ENCODE peak calls at places on chromosomes 2 and 18, in four cellular contexts. One of them, this sample, is unnamed.

GRCh38 chr2:130337735-130338325 is 4.9 kb upstream of the IMP4 start:
- DNase-seq in esophagus squamous epithelium: no peak
- DNase-seq in hepatocyte: peak
- DNase-seq in heart right ventricle: no peak
- DNase-seq in this sample: no peak

GRCh38 chr2:190634381-190634780 is 14.5 kb upstream of the NAB1 start:
- DNase-seq in esophagus squamous epithelium: no peak
- DNase-seq in hepatocyte: no peak
- DNase-seq in heart right ventricle: no peak
- DNase-seq in this sample: no peak

GRCh38 chr2:99811544-99811943 is 321.7 kb upstream of the REV1 start:
- DNase-seq in esophagus squamous epithelium: no peak
- DNase-seq in hepatocyte: no peak
- DNase-seq in heart right ventricle: no peak
- DNase-seq in this sample: no peak

GRCh38 chr2:240502430-240503121 is 55.2 kb downstream of the ANKMY1 start:
- DNase-seq in esophagus squamous epithelium: no peak
- DNase-seq in hepatocyte: no peak
- DNase-seq in heart right ventricle: no peak
- DNase-seq in this sample: no peak

GRCh38 chr2:207083361-207084080 is 82.2 kb downstream of the KLF7 start:
- DNase-seq in esophagus squamous epithelium: no peak
- DNase-seq in hepatocyte: no peak
- DNase-seq in heart right ventricle: no peak
- DNase-seq in this sample: no peak

GRCh38 chr2:182301093-182301492 is 125.7 kb downstream of the PDE1A start:
- DNase-seq in esophagus squamous epithelium: no peak
- DNase-seq in hepatocyte: no peak
- DNase-seq in heart right ventricle: no peak
- DNase-seq in this sample: no peak

GRCh38 chr2:12661472-12661871 is 55.3 kb upstream of the TRIB2 start:
- DNase-seq in esophagus squamous epithelium: no peak
- DNase-seq in hepatocyte: no peak
- DNase-seq in heart right ventricle: no peak
- DNase-seq in this sample: no peak

GRCh38 chr2:178478442-178479274 is at the start of gene FKBP7:
- DNase-seq in esophagus squamous epithelium: peak
- DNase-seq in hepatocyte: peak
- DNase-seq in heart right ventricle: peak
- DNase-seq in this sample: peak

GRCh38 chr2:166332049-166332448 is 43.7 kb downstream of the SCN9A start:
- DNase-seq in esophagus squamous epithelium: no peak
- DNase-seq in hepatocyte: no peak
- DNase-seq in heart right ventricle: no peak
- DNase-seq in this sample: no peak

GRCh38 chr2:6082619-6083018 is 390.4 kb downstream of the SOX11 start:
- DNase-seq in esophagus squamous epithelium: no peak
- DNase-seq in hepatocyte: no peak
- DNase-seq in heart right ventricle: no peak
- DNase-seq in this sample: no peak

GRCh38 chr2:239204143-239204875 is 196.5 kb downstream of the HDAC4 start:
- DNase-seq in esophagus squamous epithelium: no peak
- DNase-seq in hepatocyte: no peak
- DNase-seq in heart right ventricle: no peak
- DNase-seq in this sample: no peak

GRCh38 chr18:35746826-35747339 is 165.3 kb downstream of the GALNT1 start:
- DNase-seq in esophagus squamous epithelium: no peak
- DNase-seq in hepatocyte: no peak
- DNase-seq in heart right ventricle: no peak
- DNase-seq in this sample: no peak

GRCh38 chr2:212711851-212712250 is 173.2 kb upstream of the ERBB4 start:
- DNase-seq in esophagus squamous epithelium: no peak
- DNase-seq in hepatocyte: no peak
- DNase-seq in heart right ventricle: no peak
- DNase-seq in this sample: no peak

GRCh38 chr2:183010112-183010511 is 28.1 kb downstream of the NCKAP1 start:
- DNase-seq in esophagus squamous epithelium: no peak
- DNase-seq in hepatocyte: peak
- DNase-seq in heart right ventricle: peak
- DNase-seq in this sample: no peak

GRCh38 chr2:24597181-24597870 is 106.3 kb downstream of the NCOA1 start:
- DNase-seq in esophagus squamous epithelium: no peak
- DNase-seq in hepatocyte: no peak
- DNase-seq in heart right ventricle: no peak
- DNase-seq in this sample: no peak

GRCh38 chr18:10926565-10927194 is 222.7 kb downstream of the PIEZO2 start:
- DNase-seq in esophagus squamous epithelium: no peak
- DNase-seq in hepatocyte: no peak
- DNase-seq in heart right ventricle: no peak
- DNase-seq in this sample: no peak

GRCh38 chr2:226514895-226515294 is 284.7 kb downstream of the IRS1 start:
- DNase-seq in esophagus squamous epithelium: no peak
- DNase-seq in hepatocyte: no peak
- DNase-seq in heart right ventricle: no peak
- DNase-seq in this sample: no peak

GRCh38 chr2:120108049-120108448 is 95.2 kb downstream of the EPB41L5 start:
- DNase-seq in esophagus squamous epithelium: no peak
- DNase-seq in hepatocyte: peak
- DNase-seq in heart right ventricle: no peak
- DNase-seq in this sample: no peak

GRCh38 chr2:67255933-67256615 is 141.1 kb upstream of the ETAA1 start:
- DNase-seq in esophagus squamous epithelium: no peak
- DNase-seq in hepatocyte: no peak
- DNase-seq in heart right ventricle: no peak
- DNase-seq in this sample: no peak

GRCh38 chr2:24793752-24794477 is 690 bp downstream of the CENPO start:
- DNase-seq in esophagus squamous epithelium: no peak
- DNase-seq in hepatocyte: peak
- DNase-seq in heart right ventricle: no peak
- DNase-seq in this sample: no peak

GRCh38 chr18:46437019-46437418 is 220.0 kb downstream of the LOXHD1 start:
- DNase-seq in esophagus squamous epithelium: no peak
- DNase-seq in hepatocyte: no peak
- DNase-seq in heart right ventricle: no peak
- DNase-seq in this sample: no peak

GRCh38 chr2:20430035-20430434 is 16.8 kb upstream of the RHOB start:
- DNase-seq in esophagus squamous epithelium: no peak
- DNase-seq in hepatocyte: no peak
- DNase-seq in heart right ventricle: no peak
- DNase-seq in this sample: no peak
- H3K27ac ChIP-seq in esophagus squamous epithelium: no peak
- H3K27ac ChIP-seq in hepatocyte: no peak
- H3K27ac ChIP-seq in heart right ventricle: peak
- H3K27ac ChIP-seq in this sample: no peak

DNA sequence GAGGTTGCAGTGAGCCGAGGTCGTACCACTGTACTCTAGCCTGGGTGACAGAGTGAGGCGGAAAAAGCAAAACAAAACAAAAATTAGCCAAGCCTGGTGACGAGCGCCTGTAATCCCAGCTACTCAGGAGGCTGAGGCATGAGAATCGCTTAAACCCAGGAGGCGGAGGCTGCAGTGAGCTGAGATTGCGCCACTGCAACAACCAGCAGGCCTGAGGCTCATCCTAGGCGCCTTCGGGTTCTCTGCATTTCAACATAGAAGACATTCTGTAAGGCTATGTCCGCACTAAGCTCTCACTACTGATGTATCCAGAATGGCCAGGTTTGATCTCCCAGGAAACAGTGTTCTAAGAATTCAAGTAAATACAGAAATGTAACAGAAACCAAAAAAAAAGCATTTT is 23.5 kb downstream of the PTPN2 start:
- DNase-seq in esophagus squamous epithelium: no peak
- DNase-seq in hepatocyte: no peak
- DNase-seq in heart right ventricle: no peak
- DNase-seq in this sample: no peak
- H3K27ac ChIP-seq in esophagus squamous epithelium: no peak
- H3K27ac ChIP-seq in hepatocyte: no peak
- H3K27ac ChIP-seq in heart right ventricle: no peak
- H3K27ac ChIP-seq in this sample: no peak

GRCh38 chr2:9618410-9618809 is 12.4 kb downstream of the YWHAQ start:
- DNase-seq in esophagus squamous epithelium: no peak
- DNase-seq in hepatocyte: no peak
- DNase-seq in heart right ventricle: no peak
- DNase-seq in this sample: no peak
- H3K27ac ChIP-seq in esophagus squamous epithelium: no peak
- H3K27ac ChIP-seq in hepatocyte: peak
- H3K27ac ChIP-seq in heart right ventricle: no peak
- H3K27ac ChIP-seq in this sample: peak

DNA sequence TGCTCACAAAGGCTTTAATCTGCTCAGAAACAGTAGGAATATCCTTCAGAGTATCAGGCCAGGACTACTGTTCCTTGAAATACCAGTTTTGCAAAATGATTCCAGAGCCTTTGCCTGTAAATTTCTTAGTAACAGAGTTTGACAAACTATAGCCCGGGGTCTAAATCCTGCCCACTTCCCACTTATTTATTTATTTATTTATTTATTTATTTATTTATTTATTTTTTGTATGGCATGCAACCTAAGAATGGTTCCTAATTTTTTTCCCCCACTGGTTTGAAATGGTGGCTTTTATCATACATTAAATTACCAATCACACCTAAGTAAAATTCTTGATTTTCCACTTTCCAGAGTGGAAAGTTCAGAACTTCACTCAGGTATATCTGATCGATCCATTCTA is 45.6 kb downstream of the KCNG3 start:
- DNase-seq in esophagus squamous epithelium: no peak
- DNase-seq in hepatocyte: no peak
- DNase-seq in heart right ventricle: no peak
- DNase-seq in this sample: no peak
- H3K27ac ChIP-seq in esophagus squamous epithelium: no peak
- H3K27ac ChIP-seq in hepatocyte: no peak
- H3K27ac ChIP-seq in heart right ventricle: no peak
- H3K27ac ChIP-seq in this sample: no peak